ENCODE peak calls at places on chromosome 13, in eight cellular contexts. A, N, E, C, J, G, H and Z are unnamed samples. For H3K27me3 and H3K4me1, the result is how much of the 10 kb centered on the place peaks cover.

GRCh38 chr13:37326319-37326718 is 220.9 kb upstream of the CSNK1A1L start:
- DNase-seq in E (no peak), H (no peak), A (no peak), N (no peak), G (no peak), C (no peak), J (no peak), Z (no peak)

GRCh38 chr13:73268306-73268705 is 209.5 kb downstream of the KLF5 start:
- DNase-seq in H (no peak), J (no peak), A (no peak), E (no peak), G (no peak), C (no peak), N (peak), Z (no peak)

GRCh38 chr13:48318714-48319457 is 15.3 kb downstream of the RB1 start:
- DNase-seq in A (no peak), H (no peak), N (peak), G (no peak), J (no peak), C (no peak), E (no peak), Z (no peak)

GRCh38 chr13:85379433-85379832 is 419.8 kb downstream of the SLITRK6 start:
- DNase-seq in H (no peak), E (no peak), G (no peak), J (no peak), C (no peak), N (no peak), A (no peak), Z (no peak)

GRCh38 chr13:39684531-39685137 is 29.2 kb downstream of the COG6 start:
- DNase-seq in G (no peak), H (no peak), J (no peak), E (no peak), N (no peak), A (no peak), C (peak), Z (no peak)

GRCh38 chr13:34156841-34157365 is 339.0 kb downstream of the RFC3 start:
- DNase-seq in C (no peak), E (peak), A (peak), N (no peak), G (peak), H (peak), J (peak), Z (peak)

GRCh38 chr13:111283991-111284390 is 36.5 kb upstream of the TEX29 start:
- DNase-seq in C (no peak), A (peak), J (no peak), E (no peak), N (no peak), H (no peak), G (peak), Z (peak)

GRCh38 chr13:25752957-25753540 is 298.8 kb downstream of the SHISA2 start:
- DNase-seq in E (peak), J (no peak), H (peak), C (no peak), N (peak), G (peak), A (no peak), Z (peak)

GRCh38 chr13:76266566-76266965 is 619.6 kb downstream of the KCTD12 start:
- DNase-seq in C (no peak), H (no peak), A (no peak), J (no peak), N (no peak), G (no peak), E (no peak), Z (no peak)

GRCh38 chr13:107296804-107297203 is 728.9 kb upstream of the ARGLU1 start:
- DNase-seq in C (no peak), E (no peak), J (no peak), H (no peak), A (no peak), N (no peak), G (no peak), Z (no peak)

GRCh38 chr13:98143601-98144500 is 957 bp downstream of the FARP1 start:
- DNase-seq in G (no peak), A (peak), J (peak), H (no peak), C (peak), N (peak), E (peak), Z (no peak)

GRCh38 chr13:59012731-59013130 is 1151.0 kb downstream of the DIAPH3 start:
- DNase-seq in A (peak), C (no peak), H (no peak), J (no peak), N (no peak), G (no peak), E (no peak), Z (no peak)

GRCh38 chr13:98571955-98572662 is 4.8 kb downstream of the STK24 start:
- DNase-seq in C (peak), A (no peak), N (peak), J (peak), H (no peak), G (no peak), E (no peak), Z (no peak)

GRCh38 chr13:59038824-59039223 is 1124.9 kb downstream of the DIAPH3 start:
- DNase-seq in A (no peak), H (no peak), E (no peak), N (no peak), J (no peak), C (no peak), G (no peak), Z (no peak)

GRCh38 chr13:82800391-82800790 is 1081.9 kb downstream of the SLITRK1 start:
- DNase-seq in H (no peak), A (no peak), J (no peak), E (no peak), N (no peak), G (no peak), C (no peak), Z (no peak)

GRCh38 chr13:42409061-42409460 is 137.1 kb downstream of the AKAP11 start:
- DNase-seq in N (no peak), G (no peak), E (no peak), A (peak), J (no peak), C (no peak), H (no peak), Z (no peak)

GRCh38 chr13:33009019-33009418 is 7.2 kb upstream of the KL start:
- DNase-seq in A (no peak), N (no peak), C (no peak), H (no peak), E (no peak), J (no peak), G (no peak), Z (no peak)

GRCh38 chr13:114179087-114179658 is at the start of gene CFAP97D2:
- DNase-seq in N (no peak), J (no peak), H (no peak), G (no peak), C (no peak), A (no peak), E (no peak), Z (no peak)

GRCh38 chr13:27972619-27972877 is 3.4 kb upstream of the CDX2 start:
- DNase-seq in J (no peak), E (no peak), C (no peak), H (no peak), A (no peak), G (no peak), N (no peak), Z (no peak)
- H3K27me3 ChIP-seq in J (under half), E (under half), C (half or more), H (under half), A (half or more), G (half or more), N (half or more), Z (under half)

GRCh38 chr13:46605089-46605488 is 52.1 kb downstream of the LRCH1 start:
- DNase-seq in G (no peak), C (no peak), A (no peak), H (no peak), J (no peak), N (no peak), E (peak), Z (no peak)

GRCh38 chr13:46604226-46604968 is 51.4 kb downstream of the LRCH1 start:
- DNase-seq in H (no peak), J (no peak), E (no peak), C (no peak), N (no peak), A (no peak), G (no peak), Z (no peak)

GRCh38 chr13:46600943-46601311 is 48.0 kb downstream of the LRCH1 start:
- DNase-seq in C (no peak), A (no peak), J (no peak), H (no peak), N (no peak), G (no peak), E (no peak), Z (no peak)

GRCh38 chr13:46603165-46603603 is 50.2 kb downstream of the LRCH1 start:
- DNase-seq in E (no peak), N (no peak), J (no peak), A (no peak), C (no peak), H (no peak), G (no peak), Z (no peak)

DNA sequence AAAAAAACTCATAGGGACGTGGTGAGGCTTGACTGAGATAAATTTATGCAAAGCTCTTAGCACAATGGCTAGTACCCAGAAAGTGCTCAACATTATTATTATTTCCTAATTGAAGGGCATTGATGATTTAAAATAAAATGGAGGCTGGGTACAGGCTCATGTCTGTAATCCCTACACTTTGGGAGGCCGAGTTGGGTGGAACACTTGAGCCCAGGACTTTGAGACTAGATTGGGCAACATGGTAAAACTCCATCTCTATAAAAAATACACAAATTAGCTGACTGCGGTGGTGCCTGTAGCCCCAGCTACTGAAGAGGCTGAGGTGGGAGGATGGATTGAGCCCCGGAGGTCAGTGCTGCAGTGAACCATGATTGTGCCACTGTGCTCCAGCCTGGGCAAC is 49.6 kb downstream of the LRCH1 start:
- DNase-seq in N (no peak), C (no peak), E (no peak), G (no peak), J (no peak), H (no peak), A (no peak), Z (no peak)
- H3K4me1 ChIP-seq in N (under half), C (under half), E (under half), G (under half), J (under half), H (under half), A (under half), Z (under half)

GRCh38 chr13:41344358-41344757 is 33.3 kb downstream of the NAA16 start:
- DNase-seq in C (no peak), G (no peak), J (no peak), N (no peak), A (no peak), H (no peak), E (no peak), Z (no peak)

GRCh38 chr13:41345165-41345920 is 34.3 kb downstream of the NAA16 start:
- DNase-seq in E (no peak), A (no peak), J (no peak), N (no peak), H (no peak), C (no peak), G (no peak), Z (no peak)

GRCh38 chr13:41345921-41346589 is 35.0 kb downstream of the NAA16 start:
- DNase-seq in H (no peak), E (no peak), C (no peak), A (no peak), G (no peak), J (no peak), N (no peak), Z (no peak)
- TF ChIP-seq CTCF in H (no peak), E (no peak), C (no peak), A (no peak), G (no peak), J (no peak), N (no peak), Z (no peak)

GRCh38 chr13:61413572-61413971 is 2.1 kb downstream of the PCDH20 start:
- DNase-seq in N (peak), H (no peak), J (no peak), C (peak), G (no peak), E (no peak), A (peak), Z (no peak)
- H3K27me3 ChIP-seq in N (under half), H (under half), J (under half), C (under half), G (under half), E (under half), A (under half), Z (under half)

GRCh38 chr13:40971321-40971720 is 47.8 kb downstream of the ELF1 start:
- DNase-seq in G (no peak), A (no peak), J (no peak), N (no peak), C (no peak), H (no peak), E (no peak), Z (no peak)
- H3K4me1 ChIP-seq in G (under half), A (under half), J (under half), N (half or more), C (under half), H (half or more), E (under half), Z (under half)

DNA sequence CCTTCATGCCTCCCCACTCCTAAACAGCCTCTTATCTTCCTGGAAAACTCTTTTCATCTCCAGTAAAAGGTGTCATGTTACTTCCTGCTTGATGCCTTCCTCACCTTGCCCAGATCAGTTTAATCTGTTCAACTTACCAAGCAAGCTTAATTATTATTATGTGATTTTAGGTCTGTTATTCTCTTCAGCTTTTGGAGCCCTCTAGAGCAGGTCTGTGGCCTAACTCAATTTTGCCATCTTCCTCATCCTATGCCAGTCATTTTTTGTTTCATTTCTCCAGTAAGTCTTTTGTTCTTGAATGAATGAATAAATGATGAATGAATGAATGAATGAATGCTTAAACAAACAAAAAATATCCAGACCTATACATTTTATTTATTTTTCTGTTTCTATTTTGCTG is 528.3 kb downstream of the DCT start:
- DNase-seq in G (no peak), J (no peak), A (no peak), H (no peak), E (no peak), N (no peak), C (no peak), Z (no peak)
- TF ChIP-seq CTCF in G (no peak), J (no peak), A (no peak), H (no peak), E (no peak), N (no peak), C (peak), Z (no peak)

DNA sequence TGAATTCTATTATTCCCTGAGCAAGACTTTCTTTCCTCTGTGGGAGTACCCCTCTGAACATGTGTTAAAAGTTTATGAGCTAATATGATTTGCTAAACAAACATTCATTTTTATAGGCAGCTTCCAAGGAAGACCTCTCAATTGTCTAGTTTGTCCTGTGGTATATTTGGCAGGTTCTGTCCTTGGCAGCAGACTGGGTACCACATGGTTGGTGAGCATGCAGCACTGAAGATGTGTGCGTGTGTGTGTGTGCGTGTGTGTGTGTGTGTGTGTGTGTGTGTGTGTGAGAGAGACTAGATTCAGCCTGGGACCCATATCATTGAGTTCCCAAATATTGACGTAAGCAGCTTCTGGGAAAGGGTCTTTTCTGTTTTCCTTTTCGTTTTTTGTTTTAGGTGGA is 24.0 kb downstream of the FGF9 start:
- DNase-seq in C (no peak), A (no peak), H (no peak), N (no peak), E (no peak), J (no peak), G (no peak), Z (no peak)
- H3K27me3 ChIP-seq in C (under half), A (under half), H (under half), N (under half), E (under half), J (half or more), G (under half), Z (under half)

GRCh38 chr13:35856721-35857346 is 274.3 kb downstream of the DCLK1 start:
- DNase-seq in E (no peak), N (no peak), H (no peak), C (no peak), J (no peak), A (no peak), G (no peak), Z (no peak)

GRCh38 chr13:35860661-35861060 is 270.5 kb downstream of the DCLK1 start:
- DNase-seq in J (no peak), G (no peak), C (no peak), H (no peak), E (no peak), N (no peak), A (no peak), Z (no peak)

GRCh38 chr13:35859981-35860380 is 271.2 kb downstream of the DCLK1 start:
- DNase-seq in J (no peak), G (no peak), C (no peak), E (no peak), A (no peak), H (no peak), N (no peak), Z (no peak)

GRCh38 chr13:35857769-35858168 is 273.4 kb downstream of the DCLK1 start:
- DNase-seq in C (no peak), A (peak), G (no peak), N (no peak), J (no peak), H (no peak), E (no peak), Z (no peak)

GRCh38 chr13:35858665-35859064 is 272.5 kb downstream of the DCLK1 start:
- DNase-seq in E (peak), N (no peak), J (no peak), C (no peak), G (no peak), H (no peak), A (no peak), Z (no peak)
- H3K4me1 ChIP-seq in E (under half), N (under half), J (under half), C (under half), G (under half), H (under half), A (under half), Z (under half)

GRCh38 chr13:29505950-29506349 is 89.5 kb downstream of the SLC7A1 start:
- DNase-seq in J (no peak), C (no peak), N (peak), H (no peak), E (no peak), A (no peak), G (no peak), Z (no peak)
- TF ChIP-seq CTCF in J (no peak), C (no peak), N (no peak), H (no peak), E (no peak), A (no peak), G (no peak), Z (no peak)